ENCODE peak calls at places on chromosomes 6 and 20, in four cellular contexts. One of them, this sample, is unnamed.

GRCh38 chr6:55774542-55775318 is 100.7 kb downstream of the BMP5 start:
- DNase-seq in skeletal muscle cell: no peak
- DNase-seq in NCI-H1417: no peak
- DNase-seq in sigmoid colon: no peak
- DNase-seq in this sample: no peak

GRCh38 chr6:154039231-154039842 is at the start of gene OPRM1:
- DNase-seq in NCI-H1417: no peak
- DNase-seq in skeletal muscle cell: no peak
- DNase-seq in sigmoid colon: peak
- DNase-seq in this sample: peak

GRCh38 chr6:42093582-42094329 is 43.4 kb downstream of the TAF8 start:
- DNase-seq in NCI-H1417: no peak
- DNase-seq in skeletal muscle cell: no peak
- DNase-seq in sigmoid colon: no peak
- DNase-seq in this sample: no peak

GRCh38 chr6:149060985-149061760 is 256.3 kb upstream of the TAB2 start:
- DNase-seq in sigmoid colon: no peak
- DNase-seq in NCI-H1417: peak
- DNase-seq in skeletal muscle cell: peak
- DNase-seq in this sample: peak

GRCh38 chr20:31595654-31596411 is 9.3 kb upstream of the ID1 start:
- DNase-seq in skeletal muscle cell: peak
- DNase-seq in sigmoid colon: peak
- DNase-seq in NCI-H1417: no peak
- DNase-seq in this sample: peak

GRCh38 chr20:15440249-15440820 is 1102.9 kb upstream of the FLRT3 start:
- DNase-seq in NCI-H1417: no peak
- DNase-seq in skeletal muscle cell: no peak
- DNase-seq in sigmoid colon: no peak
- DNase-seq in this sample: no peak

GRCh38 chr6:25777031-25777430 is 22.5 kb downstream of the SLC17A4 start:
- DNase-seq in sigmoid colon: no peak
- DNase-seq in skeletal muscle cell: no peak
- DNase-seq in NCI-H1417: no peak
- DNase-seq in this sample: no peak

GRCh38 chr20:2911200-2911599 is 37.9 kb downstream of the PTPRA start:
- DNase-seq in NCI-H1417: no peak
- DNase-seq in sigmoid colon: no peak
- DNase-seq in skeletal muscle cell: no peak
- DNase-seq in this sample: no peak

GRCh38 chr6:151690303-151690702 is 117.2 kb upstream of the ESR1 start:
- DNase-seq in sigmoid colon: no peak
- DNase-seq in skeletal muscle cell: no peak
- DNase-seq in NCI-H1417: no peak
- DNase-seq in this sample: no peak

GRCh38 chr6:116175344-116175743 is 49.4 kb upstream of the COL10A1 start:
- DNase-seq in sigmoid colon: no peak
- DNase-seq in skeletal muscle cell: no peak
- DNase-seq in NCI-H1417: no peak
- DNase-seq in this sample: no peak

GRCh38 chr20:37345339-37346231 is at the start of gene SRC:
- DNase-seq in skeletal muscle cell: no peak
- DNase-seq in sigmoid colon: peak
- DNase-seq in NCI-H1417: peak
- DNase-seq in this sample: peak

GRCh38 chr6:109336221-109336955 is 45.9 kb downstream of the CD164 start:
- DNase-seq in sigmoid colon: no peak
- DNase-seq in NCI-H1417: peak
- DNase-seq in skeletal muscle cell: no peak
- DNase-seq in this sample: peak

GRCh38 chr20:10647909-10648308 is 25.9 kb downstream of the JAG1 start:
- DNase-seq in NCI-H1417: no peak
- DNase-seq in skeletal muscle cell: no peak
- DNase-seq in sigmoid colon: no peak
- DNase-seq in this sample: no peak

GRCh38 chr6:134111062-134111677 is 58.7 kb upstream of the SLC2A12 start:
- DNase-seq in skeletal muscle cell: no peak
- DNase-seq in sigmoid colon: no peak
- DNase-seq in NCI-H1417: peak
- DNase-seq in this sample: peak

GRCh38 chr20:61435184-61435822 is 183.2 kb downstream of the CDH4 start:
- DNase-seq in NCI-H1417: no peak
- DNase-seq in sigmoid colon: no peak
- DNase-seq in skeletal muscle cell: no peak
- DNase-seq in this sample: no peak

GRCh38 chr6:20473518-20473917 is 60.7 kb upstream of the CDKAL1 start:
- DNase-seq in skeletal muscle cell: no peak
- DNase-seq in sigmoid colon: no peak
- DNase-seq in NCI-H1417: no peak
- DNase-seq in this sample: no peak

GRCh38 chr20:54174452-54175175 is 828 bp upstream of the CYP24A1 start:
- DNase-seq in NCI-H1417: no peak
- DNase-seq in skeletal muscle cell: no peak
- DNase-seq in sigmoid colon: no peak
- DNase-seq in this sample: peak

GRCh38 chr20:24838551-24839530 is 110.2 kb upstream of the CST7 start:
- DNase-seq in sigmoid colon: no peak
- DNase-seq in skeletal muscle cell: no peak
- DNase-seq in NCI-H1417: no peak
- DNase-seq in this sample: peak

GRCh38 chr6:3625980-3626533 is 125.5 kb downstream of the PXDC1 start:
- DNase-seq in skeletal muscle cell: no peak
- DNase-seq in sigmoid colon: no peak
- DNase-seq in NCI-H1417: no peak
- DNase-seq in this sample: no peak

GRCh38 chr6:35081426-35081851 is 59.7 kb downstream of the TCP11 start:
- DNase-seq in NCI-H1417: no peak
- DNase-seq in sigmoid colon: peak
- DNase-seq in skeletal muscle cell: no peak
- DNase-seq in this sample: peak

GRCh38 chr20:36298061-36298460 is 8.1 kb upstream of the DLGAP4 start:
- DNase-seq in NCI-H1417: no peak
- DNase-seq in skeletal muscle cell: no peak
- DNase-seq in sigmoid colon: peak
- DNase-seq in this sample: no peak

GRCh38 chr6:134706806-134707205 is 243.1 kb downstream of the ALDH8A1 start:
- DNase-seq in skeletal muscle cell: no peak
- DNase-seq in NCI-H1417: no peak
- DNase-seq in sigmoid colon: no peak
- DNase-seq in this sample: no peak